ENCODE peak calls at places on chromosomes 2 and 18, in nine cellular contexts. One of them, this sample, is unnamed.
A peak's percentile ranks its signal among the peaks of the same experiment; 100 is the strongest.

GRCh38 chr2:110866036-110866435 is 133.7 kb downstream of the ACOXL start:
- DNase-seq in tibial artery: no peak
- DNase-seq in heart left ventricle: no peak
- DNase-seq in stomach: no peak
- DNase-seq in CD8-positive, alpha-beta T cell: no peak
- DNase-seq in endothelial cell of umbilical vein: no peak
- DNase-seq in AG04450: no peak
- DNase-seq in sigmoid colon: no peak
- DNase-seq in ovary: no peak
- DNase-seq in this sample: no peak

GRCh38 chr18:45777393-45777792 is 48.1 kb upstream of the SIGLEC15 start:
- DNase-seq in CD8-positive, alpha-beta T cell: no peak
- DNase-seq in AG04450: peak; percentile 79
- DNase-seq in sigmoid colon: no peak
- DNase-seq in heart left ventricle: no peak
- DNase-seq in ovary: no peak
- DNase-seq in tibial artery: no peak
- DNase-seq in stomach: no peak
- DNase-seq in endothelial cell of umbilical vein: no peak
- DNase-seq in this sample: no peak

GRCh38 chr2:235521844-235522243 is 28.0 kb downstream of the AGAP1 start:
- DNase-seq in stomach: no peak
- DNase-seq in sigmoid colon: no peak
- DNase-seq in heart left ventricle: no peak
- DNase-seq in endothelial cell of umbilical vein: no peak
- DNase-seq in tibial artery: no peak
- DNase-seq in ovary: no peak
- DNase-seq in CD8-positive, alpha-beta T cell: no peak
- DNase-seq in AG04450: no peak
- DNase-seq in this sample: no peak

GRCh38 chr18:61435064-61435652 is 101.9 kb downstream of the CDH20 start:
- DNase-seq in heart left ventricle: no peak
- DNase-seq in ovary: no peak
- DNase-seq in AG04450: no peak
- DNase-seq in tibial artery: no peak
- DNase-seq in sigmoid colon: no peak
- DNase-seq in endothelial cell of umbilical vein: peak; percentile 36
- DNase-seq in stomach: no peak
- DNase-seq in CD8-positive, alpha-beta T cell: no peak
- DNase-seq in this sample: peak; percentile 5

GRCh38 chr2:227205701-227206100 is 41.3 kb downstream of the COL4A3 start:
- DNase-seq in sigmoid colon: no peak
- DNase-seq in stomach: no peak
- DNase-seq in heart left ventricle: no peak
- DNase-seq in endothelial cell of umbilical vein: no peak
- DNase-seq in tibial artery: no peak
- DNase-seq in ovary: no peak
- DNase-seq in CD8-positive, alpha-beta T cell: no peak
- DNase-seq in AG04450: no peak
- DNase-seq in this sample: no peak

GRCh38 chr2:75596784-75597183 is 36.0 kb upstream of the EVA1A start:
- DNase-seq in ovary: no peak
- DNase-seq in AG04450: no peak
- DNase-seq in CD8-positive, alpha-beta T cell: no peak
- DNase-seq in heart left ventricle: no peak
- DNase-seq in sigmoid colon: no peak
- DNase-seq in tibial artery: no peak
- DNase-seq in endothelial cell of umbilical vein: no peak
- DNase-seq in stomach: no peak
- DNase-seq in this sample: no peak

GRCh38 chr2:42510191-42510929 is 16.6 kb upstream of the KCNG3 start:
- DNase-seq in endothelial cell of umbilical vein: peak; percentile 51
- DNase-seq in stomach: no peak
- DNase-seq in heart left ventricle: no peak
- DNase-seq in tibial artery: no peak
- DNase-seq in AG04450: no peak
- DNase-seq in ovary: no peak
- DNase-seq in sigmoid colon: peak; percentile 24
- DNase-seq in CD8-positive, alpha-beta T cell: no peak
- DNase-seq in this sample: no peak

GRCh38 chr2:222708274-222708710 is 36.8 kb downstream of the MOGAT1 start:
- DNase-seq in AG04450: no peak
- DNase-seq in endothelial cell of umbilical vein: peak; percentile 75
- DNase-seq in heart left ventricle: peak; percentile 83
- DNase-seq in tibial artery: peak; percentile 86
- DNase-seq in sigmoid colon: peak; percentile 87
- DNase-seq in stomach: peak; percentile 89
- DNase-seq in CD8-positive, alpha-beta T cell: peak; percentile 69
- DNase-seq in ovary: peak; percentile 84
- DNase-seq in this sample: peak; percentile 45

GRCh38 chr2:29075894-29076700 is 1.8 kb upstream of the PCARE start:
- DNase-seq in CD8-positive, alpha-beta T cell: no peak
- DNase-seq in tibial artery: no peak
- DNase-seq in sigmoid colon: no peak
- DNase-seq in heart left ventricle: no peak
- DNase-seq in AG04450: no peak
- DNase-seq in ovary: no peak
- DNase-seq in endothelial cell of umbilical vein: no peak
- DNase-seq in stomach: no peak
- DNase-seq in this sample: no peak

GRCh38 chr2:26008851-26009566 is 24.9 kb upstream of the RAB10 start:
- DNase-seq in tibial artery: peak; percentile 69
- DNase-seq in AG04450: peak; percentile 30
- DNase-seq in endothelial cell of umbilical vein: peak; percentile 64
- DNase-seq in stomach: peak; percentile 73
- DNase-seq in sigmoid colon: peak; percentile 79
- DNase-seq in CD8-positive, alpha-beta T cell: no peak
- DNase-seq in ovary: no peak
- DNase-seq in heart left ventricle: peak; percentile 69
- DNase-seq in this sample: peak; percentile 99

GRCh38 chr2:52117299-52117698 is 1085.4 kb upstream of the NRXN1 start:
- DNase-seq in CD8-positive, alpha-beta T cell: no peak
- DNase-seq in heart left ventricle: no peak
- DNase-seq in AG04450: no peak
- DNase-seq in tibial artery: no peak
- DNase-seq in ovary: no peak
- DNase-seq in sigmoid colon: no peak
- DNase-seq in endothelial cell of umbilical vein: no peak
- DNase-seq in stomach: no peak
- DNase-seq in this sample: no peak

GRCh38 chr2:100246163-100247145 is 75.8 kb downstream of the LONRF2 start:
- DNase-seq in sigmoid colon: no peak
- DNase-seq in stomach: no peak
- DNase-seq in heart left ventricle: no peak
- DNase-seq in endothelial cell of umbilical vein: peak; percentile 27
- DNase-seq in ovary: no peak
- DNase-seq in tibial artery: no peak
- DNase-seq in CD8-positive, alpha-beta T cell: no peak
- DNase-seq in AG04450: no peak
- DNase-seq in this sample: no peak

GRCh38 chr2:19652811-19653210 is 249.0 kb downstream of the TTC32 start:
- DNase-seq in sigmoid colon: no peak
- DNase-seq in tibial artery: no peak
- DNase-seq in stomach: no peak
- DNase-seq in heart left ventricle: no peak
- DNase-seq in CD8-positive, alpha-beta T cell: no peak
- DNase-seq in ovary: no peak
- DNase-seq in endothelial cell of umbilical vein: no peak
- DNase-seq in AG04450: no peak
- DNase-seq in this sample: no peak

GRCh38 chr2:46050027-46050426 is 247.2 kb upstream of the EPAS1 start:
- DNase-seq in heart left ventricle: no peak
- DNase-seq in endothelial cell of umbilical vein: no peak
- DNase-seq in ovary: no peak
- DNase-seq in AG04450: no peak
- DNase-seq in stomach: peak; percentile 56
- DNase-seq in CD8-positive, alpha-beta T cell: no peak
- DNase-seq in tibial artery: peak; percentile 34
- DNase-seq in sigmoid colon: no peak
- DNase-seq in this sample: no peak

GRCh38 chr18:50154420-50154819 is 40.5 kb downstream of the MYO5B start:
- DNase-seq in AG04450: no peak
- DNase-seq in CD8-positive, alpha-beta T cell: no peak
- DNase-seq in heart left ventricle: no peak
- DNase-seq in tibial artery: no peak
- DNase-seq in stomach: no peak
- DNase-seq in sigmoid colon: no peak
- DNase-seq in ovary: no peak
- DNase-seq in endothelial cell of umbilical vein: no peak
- DNase-seq in this sample: no peak

GRCh38 chr18:50152900-50153299 is 42.0 kb downstream of the MYO5B start:
- DNase-seq in AG04450: no peak
- DNase-seq in sigmoid colon: no peak
- DNase-seq in tibial artery: no peak
- DNase-seq in CD8-positive, alpha-beta T cell: no peak
- DNase-seq in stomach: no peak
- DNase-seq in ovary: no peak
- DNase-seq in heart left ventricle: no peak
- DNase-seq in endothelial cell of umbilical vein: no peak
- DNase-seq in this sample: no peak

GRCh38 chr18:50155406-50155805 is 39.5 kb downstream of the MYO5B start:
- DNase-seq in tibial artery: no peak
- DNase-seq in CD8-positive, alpha-beta T cell: no peak
- DNase-seq in heart left ventricle: no peak
- DNase-seq in endothelial cell of umbilical vein: no peak
- DNase-seq in stomach: no peak
- DNase-seq in AG04450: no peak
- DNase-seq in ovary: no peak
- DNase-seq in sigmoid colon: no peak
- DNase-seq in this sample: no peak

GRCh38 chr18:50151876-50152275 is 43.1 kb downstream of the MYO5B start:
- DNase-seq in stomach: no peak
- DNase-seq in AG04450: no peak
- DNase-seq in CD8-positive, alpha-beta T cell: no peak
- DNase-seq in ovary: no peak
- DNase-seq in sigmoid colon: no peak
- DNase-seq in tibial artery: no peak
- DNase-seq in heart left ventricle: no peak
- DNase-seq in endothelial cell of umbilical vein: no peak
- DNase-seq in this sample: no peak
- TF ChIP-seq CTCF in stomach: no peak
- TF ChIP-seq CTCF in AG04450: no peak
- TF ChIP-seq CTCF in CD8-positive, alpha-beta T cell: no peak
- TF ChIP-seq CTCF in ovary: no peak
- TF ChIP-seq CTCF in sigmoid colon: no peak
- TF ChIP-seq CTCF in tibial artery: no peak
- TF ChIP-seq CTCF in heart left ventricle: no peak
- TF ChIP-seq CTCF in endothelial cell of umbilical vein: no peak
- TF ChIP-seq CTCF in this sample: no peak

GRCh38 chr18:22560283-22560627 is 142.5 kb upstream of the CTAGE1 start:
- DNase-seq in CD8-positive, alpha-beta T cell: no peak
- DNase-seq in ovary: no peak
- DNase-seq in endothelial cell of umbilical vein: peak; percentile 71
- DNase-seq in heart left ventricle: no peak
- DNase-seq in AG04450: no peak
- DNase-seq in tibial artery: no peak
- DNase-seq in stomach: no peak
- DNase-seq in sigmoid colon: no peak
- DNase-seq in this sample: no peak
- H3K27me3 ChIP-seq in CD8-positive, alpha-beta T cell: peaks cover 3% of the 10 kb centered on the region
- H3K27me3 ChIP-seq in ovary: no peaks in the 10 kb centered on the region
- H3K27me3 ChIP-seq in endothelial cell of umbilical vein: no peaks in the 10 kb centered on the region
- H3K27me3 ChIP-seq in heart left ventricle: no peaks in the 10 kb centered on the region
- H3K27me3 ChIP-seq in AG04450: no peaks in the 10 kb centered on the region
- H3K27me3 ChIP-seq in tibial artery: no peaks in the 10 kb centered on the region
- H3K27me3 ChIP-seq in stomach: peaks cover 8% of the 10 kb centered on the region
- H3K27me3 ChIP-seq in sigmoid colon: no peaks in the 10 kb centered on the region
- H3K27me3 ChIP-seq in this sample: peaks cover 28% of the 10 kb centered on the region

DNA sequence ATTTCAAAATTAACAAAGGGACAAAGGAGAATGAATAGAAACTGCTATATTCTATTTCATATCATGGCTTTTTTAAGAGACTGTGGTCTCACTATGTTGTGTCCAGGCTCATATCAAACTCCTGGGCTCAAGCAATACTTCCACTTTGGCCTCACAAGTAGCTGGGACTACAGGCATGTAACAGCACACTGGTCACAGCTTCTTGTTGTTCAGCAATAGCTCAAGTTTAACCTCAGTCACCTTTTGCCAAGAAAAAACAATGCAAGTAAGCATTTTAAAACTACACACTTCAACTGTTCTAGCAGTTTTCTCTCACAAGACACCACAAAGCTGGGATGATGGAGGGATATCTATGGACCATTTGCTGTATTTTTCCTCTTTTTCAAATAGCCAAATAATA is 77.1 kb downstream of the ANKRD44 start:
- DNase-seq in AG04450: no peak
- DNase-seq in stomach: no peak
- DNase-seq in tibial artery: no peak
- DNase-seq in ovary: no peak
- DNase-seq in CD8-positive, alpha-beta T cell: no peak
- DNase-seq in sigmoid colon: no peak
- DNase-seq in heart left ventricle: no peak
- DNase-seq in endothelial cell of umbilical vein: no peak
- DNase-seq in this sample: no peak
- H3K4me3 ChIP-seq in AG04450: no peak overlapping the region
- H3K4me3 ChIP-seq in stomach: no peak overlapping the region
- H3K4me3 ChIP-seq in tibial artery: no peak overlapping the region
- H3K4me3 ChIP-seq in ovary: no peak overlapping the region
- H3K4me3 ChIP-seq in CD8-positive, alpha-beta T cell: no peak overlapping the region
- H3K4me3 ChIP-seq in sigmoid colon: no peak overlapping the region
- H3K4me3 ChIP-seq in heart left ventricle: no peak overlapping the region
- H3K4me3 ChIP-seq in endothelial cell of umbilical vein: no peak overlapping the region
- H3K4me3 ChIP-seq in this sample: no peak overlapping the region

DNA sequence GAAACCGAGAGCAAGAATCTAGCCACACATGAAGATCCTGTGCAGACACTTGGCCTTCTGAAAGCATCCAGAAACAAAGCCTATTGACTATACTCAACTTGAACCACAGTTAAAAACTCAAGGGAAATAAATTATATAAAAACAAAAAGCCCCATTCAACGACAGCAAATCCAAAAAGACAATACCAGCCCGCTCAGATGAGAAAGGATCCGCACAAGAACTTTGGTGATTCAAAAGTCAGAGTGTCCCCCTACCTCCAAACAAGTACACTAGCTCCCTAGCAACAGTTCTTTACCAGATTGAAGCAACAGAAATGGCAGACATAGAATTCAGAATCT is 163.2 kb downstream of the WDPCP start:
- DNase-seq in ovary: no peak
- DNase-seq in tibial artery: no peak
- DNase-seq in CD8-positive, alpha-beta T cell: no peak
- DNase-seq in sigmoid colon: no peak
- DNase-seq in endothelial cell of umbilical vein: no peak
- DNase-seq in AG04450: no peak
- DNase-seq in heart left ventricle: no peak
- DNase-seq in stomach: no peak
- DNase-seq in this sample: no peak
- TF ChIP-seq CTCF in ovary: no peak
- TF ChIP-seq CTCF in tibial artery: no peak
- TF ChIP-seq CTCF in CD8-positive, alpha-beta T cell: no peak
- TF ChIP-seq CTCF in sigmoid colon: no peak
- TF ChIP-seq CTCF in endothelial cell of umbilical vein: no peak
- TF ChIP-seq CTCF in AG04450: no peak
- TF ChIP-seq CTCF in heart left ventricle: no peak
- TF ChIP-seq CTCF in stomach: no peak
- TF ChIP-seq CTCF in this sample: no peak

GRCh38 chr2:158745067-158745865 is 49.9 kb upstream of the DAPL1 start:
- DNase-seq in endothelial cell of umbilical vein: peak; percentile 80
- DNase-seq in sigmoid colon: no peak
- DNase-seq in ovary: peak; percentile 69
- DNase-seq in stomach: no peak
- DNase-seq in AG04450: peak; percentile 39
- DNase-seq in CD8-positive, alpha-beta T cell: peak; percentile 31
- DNase-seq in heart left ventricle: peak; percentile 42
- DNase-seq in tibial artery: no peak
- DNase-seq in this sample: peak; percentile 4
- H3K27me3 ChIP-seq in endothelial cell of umbilical vein: peaks cover 23% of the 10 kb centered on the region
- H3K27me3 ChIP-seq in sigmoid colon: no peaks in the 10 kb centered on the region
- H3K27me3 ChIP-seq in ovary: no peaks in the 10 kb centered on the region
- H3K27me3 ChIP-seq in stomach: no peaks in the 10 kb centered on the region
- H3K27me3 ChIP-seq in AG04450: peaks cover 23% of the 10 kb centered on the region
- H3K27me3 ChIP-seq in CD8-positive, alpha-beta T cell: no peaks in the 10 kb centered on the region
- H3K27me3 ChIP-seq in heart left ventricle: no peaks in the 10 kb centered on the region
- H3K27me3 ChIP-seq in tibial artery: no peaks in the 10 kb centered on the region
- H3K27me3 ChIP-seq in this sample: peaks cover 4% of the 10 kb centered on the region

GRCh38 chr2:120854014-120854620 is 118.4 kb downstream of the GLI2 start:
- DNase-seq in heart left ventricle: no peak
- DNase-seq in sigmoid colon: peak; percentile 38
- DNase-seq in ovary: no peak
- DNase-seq in tibial artery: no peak
- DNase-seq in CD8-positive, alpha-beta T cell: no peak
- DNase-seq in endothelial cell of umbilical vein: no peak
- DNase-seq in AG04450: no peak
- DNase-seq in stomach: no peak
- DNase-seq in this sample: no peak
- H3K4me3 ChIP-seq in heart left ventricle: no peak overlapping the region
- H3K4me3 ChIP-seq in sigmoid colon: no peak overlapping the region
- H3K4me3 ChIP-seq in ovary: no peak overlapping the region
- H3K4me3 ChIP-seq in tibial artery: no peak overlapping the region
- H3K4me3 ChIP-seq in CD8-positive, alpha-beta T cell: no peak overlapping the region
- H3K4me3 ChIP-seq in endothelial cell of umbilical vein: no peak overlapping the region
- H3K4me3 ChIP-seq in AG04450: no peak overlapping the region
- H3K4me3 ChIP-seq in stomach: no peak overlapping the region
- H3K4me3 ChIP-seq in this sample: no peak overlapping the region

This sample was measured in HL-60.